ENCODE peak calls at places on chromosomes 12 and 14, in six cellular contexts. C is ovary, N is A549, Y is H1, U is transverse colon, Z is stomach. H is an unnamed sample.

GRCh38 chr12:104282109-104282508 is 21.4 kb upstream of the EID3 start:
- DNase-seq in C (no peak), N (no peak), Y (no peak), U (no peak), Z (no peak), H (no peak)

GRCh38 chr14:44586910-44587309 is 79.8 kb upstream of the FSCB start:
- DNase-seq in C (no peak), N (no peak), Y (no peak), U (no peak), Z (no peak), H (no peak)

GRCh38 chr14:42541535-42542001 is 934.9 kb downstream of the LRFN5 start:
- DNase-seq in C (no peak), N (no peak), Y (no peak), U (no peak), Z (no peak), H (no peak)

GRCh38 chr14:76773188-76773885 is 12.1 kb downstream of the VASH1 start:
- DNase-seq in C (peak; percentile 77), N (peak; percentile 54), Y (no peak), U (peak; percentile 49), Z (no peak), H (peak; percentile 58)

GRCh38 chr12:26271889-26272492 is 76.6 kb downstream of the SSPN start:
- DNase-seq in C (peak; percentile 91), N (no peak), Y (no peak), U (peak; percentile 76), Z (peak; percentile 81), H (peak; percentile 66)

GRCh38 chr14:74954232-74954946 is 1.0 kb downstream of the PGF start:
- DNase-seq in C (peak; percentile 54), N (no peak), Y (no peak), U (no peak), Z (no peak), H (no peak)

GRCh38 chr12:127257366-127257935 is 1009.5 kb upstream of the TMEM132C start:
- DNase-seq in C (no peak), N (no peak), Y (no peak), U (no peak), Z (no peak), H (no peak)

GRCh38 chr12:110545812-110546211 is 37.3 kb downstream of the PPTC7 start:
- DNase-seq in C (no peak), N (no peak), Y (no peak), U (no peak), Z (no peak), H (no peak)

GRCh38 chr14:103695331-103696026 is 19.8 kb downstream of the XRCC3 start:
- DNase-seq in C (peak; percentile 32), N (no peak), Y (no peak), U (no peak), Z (no peak), H (no peak)

DNA sequence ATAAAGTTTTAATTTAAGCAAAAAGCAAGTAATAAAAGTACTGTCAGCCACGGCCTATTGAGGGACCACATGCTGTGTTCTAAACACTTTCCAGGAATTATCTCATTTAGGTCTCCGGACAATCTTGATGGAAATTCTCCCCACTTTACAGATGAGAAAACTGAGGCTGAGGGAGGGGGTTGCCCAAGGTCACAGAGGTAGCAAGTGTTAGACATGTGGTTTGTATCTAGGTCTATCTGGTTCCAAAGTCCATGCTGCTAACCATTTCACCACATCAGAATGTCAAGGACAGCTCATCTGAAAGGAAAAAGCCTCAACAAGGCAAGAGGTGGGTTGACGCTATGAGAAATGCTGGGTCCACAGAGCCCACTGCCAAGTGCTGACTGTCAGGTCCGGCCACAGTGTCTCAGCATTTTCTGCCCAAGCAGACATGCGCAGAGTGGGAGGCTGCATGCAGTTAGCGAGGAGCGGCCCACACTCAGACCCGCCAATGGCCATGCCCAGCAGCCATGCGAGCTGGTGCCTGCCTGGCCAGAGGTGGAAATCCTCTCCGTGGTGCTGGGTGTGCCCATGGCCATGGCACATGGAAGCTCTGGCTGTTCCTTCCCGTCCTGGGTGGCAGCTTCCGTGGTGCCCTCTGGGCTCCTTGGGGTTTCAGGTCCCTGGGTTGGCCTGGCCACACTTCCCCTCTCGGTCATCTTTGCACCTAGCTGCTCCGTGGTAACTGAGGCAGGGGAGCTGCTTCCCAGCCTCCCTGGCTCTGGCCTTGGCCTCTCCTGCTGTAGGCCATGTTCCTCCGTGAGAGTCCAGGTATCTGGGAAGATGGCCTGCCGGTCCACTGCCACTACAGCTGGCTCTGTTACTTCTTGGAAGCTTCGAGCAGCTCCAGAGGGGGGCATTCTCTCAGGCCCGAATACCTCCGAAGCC is 18.0 kb upstream of the RPLP0 start:
- DNase-seq in C (no peak), N (no peak), Y (no peak), U (no peak), Z (no peak), H (no peak)
- TF ChIP-seq EP300 in C (no peak), N (no peak), Y (no peak), U (no peak), Z (no peak), H (no peak)

GRCh38 chr12:57141249-57141648 is 6.2 kb downstream of the LRP1-AS start:
- DNase-seq in C (peak; percentile 33), N (no peak), Y (no peak), U (peak; percentile 5), Z (no peak), H (no peak)
- H3K27ac ChIP-seq in C (no peak overlapping the region), N (no peak overlapping the region), Y (no peak overlapping the region), U (peak overlapping the region; percentile 22), Z (no peak overlapping the region), H (peak overlapping the region; percentile 85)

DNA sequence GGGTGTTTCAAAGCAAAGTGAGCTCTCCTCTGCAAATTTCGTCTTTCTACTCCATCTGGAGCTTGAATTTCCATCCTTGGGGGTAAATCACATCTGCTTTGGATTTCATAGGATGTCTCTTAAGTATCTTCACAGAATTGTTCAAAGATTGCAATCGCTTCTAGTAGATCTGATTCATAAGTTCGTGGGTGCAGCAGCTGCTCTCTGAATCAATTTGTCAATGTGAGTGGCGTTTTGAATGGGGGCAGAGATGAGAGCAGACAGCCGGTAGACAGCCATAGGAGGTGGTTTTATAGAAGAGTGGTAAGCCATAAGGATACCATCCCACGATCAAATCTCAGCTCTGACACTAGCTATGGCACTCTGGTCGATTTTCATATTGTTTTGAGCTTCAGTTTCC is 146.0 kb upstream of the RPH3A start:
- DNase-seq in C (no peak), N (no peak), Y (no peak), U (no peak), Z (no peak), H (no peak)
- TF ChIP-seq EP300 in C (no peak), N (no peak), Y (no peak), U (no peak), Z (no peak), H (no peak)

GRCh38 chr12:3730111-3730510 is 22.8 kb downstream of the CRACR2A start:
- DNase-seq in C (no peak), N (no peak), Y (no peak), U (no peak), Z (no peak), H (no peak)

GRCh38 chr12:3727877-3728632 is 24.9 kb downstream of the CRACR2A start:
- DNase-seq in C (no peak), N (no peak), Y (no peak), U (no peak), Z (no peak), H (peak; percentile 38)

GRCh38 chr12:3726455-3726854 is 26.5 kb downstream of the CRACR2A start:
- DNase-seq in C (no peak), N (no peak), Y (no peak), U (no peak), Z (no peak), H (no peak)

GRCh38 chr12:3727354-3727753 is 25.6 kb downstream of the CRACR2A start:
- DNase-seq in C (no peak), N (no peak), Y (no peak), U (no peak), Z (no peak), H (no peak)

DNA sequence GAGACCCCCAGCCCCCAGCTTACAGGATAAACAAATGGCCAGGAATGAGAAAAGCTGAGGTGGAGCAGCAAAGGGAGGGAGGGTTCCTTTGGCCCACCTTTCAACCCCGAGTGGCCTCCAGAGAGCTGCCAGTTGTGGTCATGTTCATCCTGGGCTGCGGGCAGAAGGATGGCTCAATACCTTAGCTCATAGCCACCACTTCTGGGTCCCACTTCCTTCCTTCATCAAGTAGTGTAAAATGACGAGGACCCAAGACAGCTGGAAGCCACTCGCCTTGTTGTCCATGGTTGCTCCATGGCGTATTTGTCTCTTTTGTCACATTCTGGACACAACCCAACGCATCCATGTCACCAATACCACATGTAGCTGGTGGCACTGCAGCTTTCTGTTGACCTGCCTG is 24.2 kb downstream of the CRACR2A start:
- DNase-seq in C (no peak), N (no peak), Y (no peak), U (no peak), Z (peak; percentile 33), H (no peak)
- H3K27ac ChIP-seq in C (no peak overlapping the region), N (no peak overlapping the region), Y (no peak overlapping the region), U (peak overlapping the region; percentile 10), Z (peak overlapping the region; percentile 50), H (no peak overlapping the region)

GRCh38 chr12:47614521-47614920 is 91.3 kb downstream of the RPAP3 start:
- DNase-seq in C (no peak), N (no peak), Y (no peak), U (no peak), Z (no peak), H (no peak)

GRCh38 chr12:47610847-47611246 is 95.0 kb downstream of the RPAP3 start:
- DNase-seq in C (no peak), N (no peak), Y (no peak), U (no peak), Z (no peak), H (no peak)

GRCh38 chr12:47616440-47616839 is 89.4 kb downstream of the RPAP3 start:
- DNase-seq in C (no peak), N (no peak), Y (no peak), U (no peak), Z (no peak), H (no peak)

GRCh38 chr12:47612953-47613352 is 92.9 kb downstream of the RPAP3 start:
- DNase-seq in C (no peak), N (no peak), Y (no peak), U (no peak), Z (no peak), H (no peak)

GRCh38 chr12:47615711-47616110 is 90.1 kb downstream of the RPAP3 start:
- DNase-seq in C (no peak), N (no peak), Y (no peak), U (no peak), Z (no peak), H (no peak)
- TF ChIP-seq EP300 in C (no peak), N (no peak), Y (no peak), U (no peak), Z (no peak), H (no peak)

GRCh38 chr12:115176741-115177400 is 492.9 kb upstream of the TBX3 start:
- DNase-seq in C (no peak), N (no peak), Y (no peak), U (no peak), Z (no peak), H (no peak)

GRCh38 chr12:115174928-115175327 is 491.0 kb upstream of the TBX3 start:
- DNase-seq in C (peak; percentile 31), N (no peak), Y (no peak), U (no peak), Z (no peak), H (no peak)

GRCh38 chr12:115177899-115178298 is 493.9 kb upstream of the TBX3 start:
- DNase-seq in C (no peak), N (no peak), Y (no peak), U (no peak), Z (no peak), H (no peak)

GRCh38 chr12:115166698-115167315 is 482.8 kb upstream of the TBX3 start:
- DNase-seq in C (no peak), N (no peak), Y (no peak), U (no peak), Z (no peak), H (no peak)

GRCh38 chr12:115172521-115172920 is 488.5 kb upstream of the TBX3 start:
- DNase-seq in C (no peak), N (no peak), Y (no peak), U (no peak), Z (no peak), H (no peak)
- H3K27ac ChIP-seq in C (no peak overlapping the region), N (no peak overlapping the region), Y (no peak overlapping the region), U (no peak overlapping the region), Z (no peak overlapping the region), H (no peak overlapping the region)

H was measured in tibial nerve.